ENCODE peak calls at places on chromosome 1, in eight cellular contexts. X, G, Z, B, M, I, K and U are unnamed samples.

GRCh38 chr1:3566004-3566885 is 45.1 kb downstream of the MEGF6 start:
- DNase-seq in X (no peak), G (no peak), Z (no peak), B (no peak), M (no peak), I (no peak), K (no peak), U (no peak)

GRCh38 chr1:4702927-4703326 is 48.5 kb downstream of the AJAP1 start:
- DNase-seq in X (no peak), G (peak), Z (peak), B (no peak), M (no peak), I (no peak), K (no peak), U (no peak)

GRCh38 chr1:244731651-244732050 is 78.7 kb downstream of the DESI2 start:
- DNase-seq in X (no peak), G (no peak), Z (no peak), B (no peak), M (no peak), I (no peak), K (no peak), U (no peak)

GRCh38 chr1:41455479-41456271 is 28.8 kb downstream of the EDN2 start:
- DNase-seq in X (no peak), G (peak), Z (peak), B (no peak), M (no peak), I (peak), K (no peak), U (no peak)

GRCh38 chr1:173427146-173428054 is 49.7 kb upstream of the PRDX6 start:
- DNase-seq in X (no peak), G (no peak), Z (no peak), B (no peak), M (no peak), I (no peak), K (no peak), U (no peak)

GRCh38 chr1:236844499-236845271 is 49.6 kb downstream of the MTR start:
- DNase-seq in X (no peak), G (peak), Z (peak), B (no peak), M (no peak), I (no peak), K (no peak), U (no peak)

GRCh38 chr1:53573522-53573921 is 114.3 kb downstream of the DMRTB1 start:
- DNase-seq in X (no peak), G (no peak), Z (no peak), B (no peak), M (no peak), I (no peak), K (no peak), U (no peak)

GRCh38 chr1:170491291-170491690 is 40.7 kb upstream of the GORAB start:
- DNase-seq in X (no peak), G (no peak), Z (no peak), B (no peak), M (no peak), I (no peak), K (no peak), U (no peak)